ENCODE peak calls at places on chromosomes 6 and 20, in five cellular contexts. N, S, R, J and H are unnamed samples.

GRCh38 chr20:34887023-34887422 is 10.6 kb downstream of the ACSS2 start:
- DNase-seq in N (no peak), S (no peak), R (no peak), J (no peak), H (no peak)

GRCh38 chr6:105382918-105383317 is 20.0 kb downstream of the PREP start:
- DNase-seq in N (no peak), S (no peak), R (no peak), J (no peak), H (no peak)

GRCh38 chr20:31547017-31547675 is 32.9 kb downstream of the HM13 start:
- DNase-seq in N (peak), S (peak), R (no peak), J (peak), H (peak)

GRCh38 chr6:12232339-12232738 is 57.8 kb upstream of the EDN1 start:
- DNase-seq in N (peak), S (no peak), R (no peak), J (peak), H (no peak)

GRCh38 chr6:11490996-11491395 is 46.6 kb upstream of the TMEM170B start:
- DNase-seq in N (no peak), S (no peak), R (no peak), J (no peak), H (no peak)

GRCh38 chr6:41428995-41429417 is 93.6 kb downstream of the NCR2 start:
- DNase-seq in N (peak), S (no peak), R (no peak), J (peak), H (no peak)

GRCh38 chr6:145453376-145453775 is 281.9 kb downstream of the EPM2A start:
- DNase-seq in N (no peak), S (no peak), R (no peak), J (peak), H (no peak)

GRCh38 chr6:40810176-40810575 is 223.0 kb upstream of the LRFN2 start:
- DNase-seq in N (no peak), S (no peak), R (no peak), J (no peak), H (no peak)

GRCh38 chr6:62288562-62288961 is 2.5 kb upstream of the KHDRBS2 start:
- DNase-seq in N (no peak), S (no peak), R (no peak), J (no peak), H (no peak)